ENCODE peak calls at places on chromosomes 4 and X, in six cellular contexts. O is GM20000; G is smooth muscle cell of the brain vasculature; D is transverse colon; Y is OCI-LY7; K is CD8-positive, alpha-beta memory T cell. L is an unnamed sample.

GRCh38 chrX:31124536-31124935 is 52.7 kb upstream of the FTHL17 start:
- DNase-seq in O (no peak), K (no peak), Y (no peak), D (no peak), G (no peak), L (no peak)

GRCh38 chr4:28075557-28075956 is 1214.9 kb downstream of the STIM2 start:
- DNase-seq in D (no peak), G (no peak), Y (no peak), O (no peak), K (no peak), L (no peak)

GRCh38 chr4:124179521-124180186 is 532.9 kb downstream of the ANKRD50 start:
- DNase-seq in D (no peak), G (no peak), K (no peak), Y (no peak), O (no peak), L (no peak)

GRCh38 chr4:35926753-35927152 is 317.6 kb downstream of the ARAP2 start:
- DNase-seq in G (no peak), D (no peak), O (no peak), K (no peak), Y (no peak), L (no peak)

GRCh38 chr4:85717847-85718246 is 242.9 kb downstream of the ARHGAP24 start:
- DNase-seq in K (no peak), Y (no peak), D (no peak), O (no peak), G (no peak), L (no peak)

GRCh38 chr4:187208641-187209040 is 485.0 kb upstream of the FAT1 start:
- DNase-seq in G (no peak), Y (no peak), O (no peak), D (no peak), K (no peak), L (no peak)

GRCh38 chr4:6331468-6331867 is 61.8 kb downstream of the WFS1 start:
- DNase-seq in K (no peak), G (no peak), Y (no peak), O (no peak), D (no peak), L (no peak)

GRCh38 chr4:44629280-44629866 is 22.1 kb downstream of the YIPF7 start:
- DNase-seq in O (peak), G (no peak), Y (peak), K (peak), D (no peak), L (peak)

GRCh38 chr4:35771571-35771970 is 472.7 kb downstream of the ARAP2 start:
- DNase-seq in D (no peak), Y (no peak), K (no peak), G (no peak), O (no peak), L (no peak)

GRCh38 chrX:14427614-14428013 is 101.7 kb upstream of the GLRA2 start:
- DNase-seq in K (no peak), Y (no peak), D (no peak), G (no peak), O (no peak), L (no peak)